ENCODE peak calls at places on chromosomes 6 and 20, in eight cellular contexts. One of them, this sample, is unnamed.

GRCh38 chr20:19079536-19080299 is 132.7 kb upstream of the SLC24A3 start:
- DNase-seq in non-pigmented ciliary epithelial cell: no peak
- DNase-seq in T-helper 1 cell: no peak
- DNase-seq in T-helper 2 cell: no peak
- DNase-seq in nephron progenitor cell: no peak
- DNase-seq in body of pancreas: no peak
- DNase-seq in MV-4-11: no peak
- DNase-seq in stimulated activated CD8-positive, alpha-beta memory T cell treated with anti-CD3 and anti-CD28 coated beads, Interleukin-4, amount 100 ng/mL, for 24 hours: no peak
- DNase-seq in this sample: no peak

GRCh38 chr6:36387440-36388303 is at the start of gene ETV7:
- DNase-seq in non-pigmented ciliary epithelial cell: no peak
- DNase-seq in T-helper 1 cell: peak
- DNase-seq in T-helper 2 cell: peak
- DNase-seq in nephron progenitor cell: peak
- DNase-seq in body of pancreas: peak
- DNase-seq in MV-4-11: no peak
- DNase-seq in stimulated activated CD8-positive, alpha-beta memory T cell treated with anti-CD3 and anti-CD28 coated beads, Interleukin-4, amount 100 ng/mL, for 24 hours: peak
- DNase-seq in this sample: no peak

GRCh38 chr6:32148722-32149576 is 2.8 kb downstream of the PRRT1 start:
- DNase-seq in non-pigmented ciliary epithelial cell: no peak
- DNase-seq in T-helper 1 cell: peak
- DNase-seq in T-helper 2 cell: peak
- DNase-seq in nephron progenitor cell: no peak
- DNase-seq in body of pancreas: peak
- DNase-seq in MV-4-11: no peak
- DNase-seq in stimulated activated CD8-positive, alpha-beta memory T cell treated with anti-CD3 and anti-CD28 coated beads, Interleukin-4, amount 100 ng/mL, for 24 hours: peak
- DNase-seq in this sample: no peak

GRCh38 chr20:59805266-59805665 is 128.2 kb downstream of the SYCP2 start:
- DNase-seq in non-pigmented ciliary epithelial cell: no peak
- DNase-seq in T-helper 1 cell: no peak
- DNase-seq in T-helper 2 cell: no peak
- DNase-seq in nephron progenitor cell: no peak
- DNase-seq in body of pancreas: no peak
- DNase-seq in MV-4-11: no peak
- DNase-seq in stimulated activated CD8-positive, alpha-beta memory T cell treated with anti-CD3 and anti-CD28 coated beads, Interleukin-4, amount 100 ng/mL, for 24 hours: no peak
- DNase-seq in this sample: no peak

GRCh38 chr20:37344506-37345338 is 1.2 kb upstream of the SRC start:
- DNase-seq in non-pigmented ciliary epithelial cell: no peak
- DNase-seq in T-helper 1 cell: no peak
- DNase-seq in T-helper 2 cell: no peak
- DNase-seq in nephron progenitor cell: no peak
- DNase-seq in body of pancreas: peak
- DNase-seq in MV-4-11: no peak
- DNase-seq in stimulated activated CD8-positive, alpha-beta memory T cell treated with anti-CD3 and anti-CD28 coated beads, Interleukin-4, amount 100 ng/mL, for 24 hours: no peak
- DNase-seq in this sample: no peak

GRCh38 chr20:6402026-6402425 is 279.2 kb upstream of the FERMT1 start:
- DNase-seq in non-pigmented ciliary epithelial cell: peak
- DNase-seq in T-helper 1 cell: no peak
- DNase-seq in T-helper 2 cell: no peak
- DNase-seq in nephron progenitor cell: no peak
- DNase-seq in body of pancreas: no peak
- DNase-seq in MV-4-11: no peak
- DNase-seq in stimulated activated CD8-positive, alpha-beta memory T cell treated with anti-CD3 and anti-CD28 coated beads, Interleukin-4, amount 100 ng/mL, for 24 hours: no peak
- DNase-seq in this sample: no peak

GRCh38 chr6:36615018-36615761 is 21.0 kb downstream of the SRSF3 start:
- DNase-seq in non-pigmented ciliary epithelial cell: no peak
- DNase-seq in T-helper 1 cell: peak
- DNase-seq in T-helper 2 cell: peak
- DNase-seq in nephron progenitor cell: peak
- DNase-seq in body of pancreas: peak
- DNase-seq in MV-4-11: peak
- DNase-seq in stimulated activated CD8-positive, alpha-beta memory T cell treated with anti-CD3 and anti-CD28 coated beads, Interleukin-4, amount 100 ng/mL, for 24 hours: no peak
- DNase-seq in this sample: no peak

GRCh38 chr6:44593539-44593944 is 206.0 kb downstream of the CDC5L start:
- DNase-seq in non-pigmented ciliary epithelial cell: peak
- DNase-seq in T-helper 1 cell: peak
- DNase-seq in T-helper 2 cell: peak
- DNase-seq in nephron progenitor cell: peak
- DNase-seq in body of pancreas: peak
- DNase-seq in MV-4-11: peak
- DNase-seq in stimulated activated CD8-positive, alpha-beta memory T cell treated with anti-CD3 and anti-CD28 coated beads, Interleukin-4, amount 100 ng/mL, for 24 hours: peak
- DNase-seq in this sample: peak

GRCh38 chr6:112501705-112502104 is 154.6 kb downstream of the RFPL4B start:
- DNase-seq in non-pigmented ciliary epithelial cell: no peak
- DNase-seq in T-helper 1 cell: no peak
- DNase-seq in T-helper 2 cell: no peak
- DNase-seq in nephron progenitor cell: peak
- DNase-seq in body of pancreas: no peak
- DNase-seq in MV-4-11: no peak
- DNase-seq in stimulated activated CD8-positive, alpha-beta memory T cell treated with anti-CD3 and anti-CD28 coated beads, Interleukin-4, amount 100 ng/mL, for 24 hours: no peak
- DNase-seq in this sample: peak

GRCh38 chr6:16746812-16747211 is 14.4 kb downstream of the ATXN1 start:
- DNase-seq in non-pigmented ciliary epithelial cell: no peak
- DNase-seq in T-helper 1 cell: no peak
- DNase-seq in T-helper 2 cell: no peak
- DNase-seq in nephron progenitor cell: no peak
- DNase-seq in body of pancreas: no peak
- DNase-seq in MV-4-11: no peak
- DNase-seq in stimulated activated CD8-positive, alpha-beta memory T cell treated with anti-CD3 and anti-CD28 coated beads, Interleukin-4, amount 100 ng/mL, for 24 hours: no peak
- DNase-seq in this sample: no peak

GRCh38 chr6:15855311-15855710 is 192.5 kb upstream of the DTNBP1 start:
- DNase-seq in non-pigmented ciliary epithelial cell: no peak
- DNase-seq in T-helper 1 cell: no peak
- DNase-seq in T-helper 2 cell: no peak
- DNase-seq in nephron progenitor cell: no peak
- DNase-seq in body of pancreas: no peak
- DNase-seq in MV-4-11: no peak
- DNase-seq in stimulated activated CD8-positive, alpha-beta memory T cell treated with anti-CD3 and anti-CD28 coated beads, Interleukin-4, amount 100 ng/mL, for 24 hours: no peak
- DNase-seq in this sample: no peak